ENCODE peak calls at places on chromosomes 5 and 9, in six cellular contexts. O is neural progenitor cell, R is kidney, Y is mammary epithelial cell, B is fibroblast of lung, E is endothelial cell of umbilical vein. A is an unnamed sample. For H3K36me3, the result is how much of the 10 kb centered on the place peaks cover.

GRCh38 chr5:113278976-113279375 is 155.8 kb downstream of the TSSK1B start:
- DNase-seq in Y (peak), B (peak), R (no peak), E (no peak), O (no peak), A (no peak)

GRCh38 chr5:143685416-143685815 is 126.5 kb upstream of the HMHB1 start:
- DNase-seq in E (peak), Y (no peak), O (no peak), R (no peak), B (peak), A (no peak)

GRCh38 chr5:169602535-169602934 is 19.0 kb downstream of the SPDL1 start:
- DNase-seq in R (no peak), Y (no peak), B (no peak), E (no peak), O (no peak), A (no peak)

GRCh38 chr9:135288054-135288453 is 191.5 kb upstream of the PPP1R26 start:
- DNase-seq in O (no peak), R (peak), E (no peak), Y (no peak), B (no peak), A (no peak)

GRCh38 chr5:91641730-91642350 is 258.7 kb upstream of the ARRDC3 start:
- DNase-seq in Y (peak), R (no peak), B (peak), O (peak), E (peak), A (no peak)

GRCh38 chr5:136011427-136012001 is 17.3 kb upstream of the TGFBI start:
- DNase-seq in Y (peak), O (no peak), B (peak), R (no peak), E (peak), A (no peak)

GRCh38 chr5:2773327-2773726 is 21.9 kb upstream of the IRX2 start:
- DNase-seq in Y (no peak), E (no peak), B (no peak), R (no peak), O (no peak), A (no peak)

GRCh38 chr9:131584858-131585257 is 39.5 kb downstream of the PRRT1B start:
- DNase-seq in B (no peak), R (no peak), O (no peak), E (no peak), Y (no peak), A (no peak)

GRCh38 chr5:7848296-7848695 is 2.6 kb downstream of the CFAP90 start:
- DNase-seq in E (no peak), R (no peak), B (no peak), O (no peak), Y (no peak), A (no peak)

GRCh38 chr9:112866662-112867274 is 23.9 kb downstream of the SLC46A2 start:
- DNase-seq in Y (peak), E (no peak), B (no peak), R (no peak), O (peak), A (peak)

GRCh38 chr5:170640731-170641588 is 137.1 kb downstream of the KCNIP1 start:
- DNase-seq in E (no peak), O (no peak), B (no peak), Y (no peak), R (peak), A (no peak)

GRCh38 chr5:1208743-1209551 is 7.6 kb downstream of the SLC6A19 start:
- DNase-seq in B (no peak), O (peak), E (peak), R (peak), Y (no peak), A (peak)

GRCh38 chr5:129356846-129357245 is 103.3 kb upstream of the ADAMTS19 start:
- DNase-seq in O (no peak), R (no peak), B (no peak), E (no peak), Y (no peak), A (no peak)

GRCh38 chr5:55096860-55097259 is 5.6 kb upstream of the GZMA start:
- DNase-seq in R (no peak), Y (no peak), E (no peak), B (no peak), O (no peak), A (no peak)

GRCh38 chr9:134205636-134206316 is 41.4 kb upstream of the RNU6ATAC start:
- DNase-seq in B (no peak), E (peak), O (no peak), Y (no peak), R (peak), A (peak)

GRCh38 chr9:69028754-69029153 is 6.8 kb upstream of the FXN start:
- DNase-seq in E (no peak), B (no peak), R (no peak), O (no peak), Y (no peak), A (no peak)

GRCh38 chr5:169002941-169003555 is 297.9 kb downstream of the SLIT3 start:
- DNase-seq in E (no peak), B (no peak), R (no peak), Y (no peak), O (no peak), A (no peak)

GRCh38 chr5:81417052-81417451 is 23.1 kb upstream of the ACOT12 start:
- DNase-seq in R (no peak), E (no peak), B (no peak), Y (no peak), O (no peak), A (no peak)

GRCh38 chr5:160342413-160342941 is 27.9 kb downstream of the C1QTNF2 start:
- DNase-seq in O (no peak), R (no peak), Y (peak), E (no peak), B (no peak), A (no peak)

GRCh38 chr9:16170119-16170518 is 617.3 kb downstream of the CCDC171 start:
- DNase-seq in Y (no peak), R (no peak), E (no peak), O (no peak), B (no peak), A (no peak)

GRCh38 chr9:72675586-72675985 is 154.2 kb downstream of the TMC1 start:
- DNase-seq in B (peak), E (no peak), Y (peak), R (no peak), O (no peak), A (no peak)

GRCh38 chr5:143779506-143779905 is 32.5 kb upstream of the HMHB1 start:
- DNase-seq in E (no peak), Y (no peak), R (no peak), B (no peak), O (no peak), A (no peak)

GRCh38 chr5:109630109-109630508 is 59.6 kb upstream of the MAN2A1 start:
- DNase-seq in R (no peak), B (peak), Y (no peak), E (no peak), O (peak), A (no peak)

GRCh38 chr9:16884373-16884772 is 13.9 kb upstream of the BNC2 start:
- DNase-seq in O (no peak), B (no peak), Y (no peak), R (no peak), E (no peak), A (no peak)

GRCh38 chr9:111999319-111999718 is 102.7 kb downstream of the UGCG start:
- DNase-seq in B (no peak), R (no peak), E (no peak), O (no peak), Y (no peak), A (no peak)

GRCh38 chr9:121876658-121877271 is 216.3 kb downstream of the TTLL11 start:
- DNase-seq in R (no peak), E (no peak), Y (no peak), O (no peak), B (peak), A (no peak)

GRCh38 chr5:126208691-126209090 is 214.5 kb upstream of the GRAMD2B start:
- DNase-seq in O (no peak), R (no peak), B (no peak), E (no peak), Y (no peak), A (no peak)

GRCh38 chr9:111034146-111034545 is 4.1 kb downstream of the LPAR1 start:
- DNase-seq in B (peak), O (no peak), Y (no peak), R (no peak), E (no peak), A (no peak)

GRCh38 chr5:110478899-110479298 is 247.6 kb downstream of the TMEM232 start:
- DNase-seq in O (no peak), R (no peak), Y (peak), B (peak), E (no peak), A (no peak)

GRCh38 chr5:127858116-127858784 is 155.1 kb downstream of the CCDC192 start:
- DNase-seq in Y (no peak), E (peak), O (no peak), B (no peak), R (no peak), A (no peak)

GRCh38 chr5:93274291-93274690 is 306.7 kb downstream of the NR2F1-AS1 start:
- DNase-seq in R (no peak), O (peak), Y (peak), B (no peak), E (peak), A (no peak)

GRCh38 chr9:96460877-96461276 is 10.9 kb downstream of the HABP4 start:
- DNase-seq in Y (no peak), R (no peak), O (no peak), B (peak), E (no peak), A (no peak)

GRCh38 chr5:30959238-30959637 is 234.2 kb upstream of the CDH6 start:
- DNase-seq in R (no peak), E (no peak), B (no peak), Y (no peak), O (peak), A (no peak)

GRCh38 chr9:125486576-125486975 is 220.4 kb downstream of the MAPKAP1 start:
- DNase-seq in B (peak), R (no peak), E (no peak), Y (no peak), O (no peak), A (no peak)

GRCh38 chr9:34633851-34634550 is 3.6 kb downstream of the SIGMAR1 start:
- DNase-seq in O (peak), Y (peak), R (no peak), E (peak), B (peak), A (peak)

GRCh38 chr5:88398316-88398715 is 129.7 kb upstream of the TMEM161B start:
- DNase-seq in R (no peak), B (no peak), Y (no peak), O (no peak), E (no peak), A (no peak)

GRCh38 chr9:87546704-87547103 is 49.0 kb downstream of the DAPK1 start:
- DNase-seq in R (no peak), E (peak), B (peak), O (no peak), Y (peak), A (no peak)

GRCh38 chr9:16191691-16192402 is 639.0 kb downstream of the CCDC171 start:
- DNase-seq in Y (peak), R (peak), O (peak), B (peak), E (peak), A (peak)

DNA sequence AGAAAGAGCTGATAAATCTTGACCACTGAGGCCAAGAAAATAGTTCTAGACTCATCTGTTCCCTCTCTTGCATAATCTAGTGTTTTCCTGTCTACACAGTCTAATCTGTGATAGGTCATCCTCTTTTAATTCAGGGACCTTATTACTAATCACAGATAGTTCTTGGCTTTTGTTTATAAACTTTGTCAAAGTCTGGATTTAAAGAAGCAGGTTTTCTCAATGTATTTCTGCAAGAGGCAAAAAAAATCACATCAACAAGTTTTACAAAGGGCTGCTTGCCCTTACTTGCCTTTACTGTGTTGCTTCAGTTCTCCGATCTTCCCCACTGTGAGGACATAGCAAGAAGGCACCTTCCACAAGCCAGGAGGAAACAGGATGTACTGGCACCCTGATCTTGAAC is 43.9 kb upstream of the MTAP start:
- DNase-seq in R (no peak), E (no peak), B (no peak), Y (peak), O (no peak), A (no peak)
- H3K9ac ChIP-seq in R (no peak), E (no peak), B (no peak), Y (no peak), O (no peak), A (no peak)

GRCh38 chr5:173152547-173152946 is 8.2 kb downstream of the BNIP1 start:
- DNase-seq in Y (no peak), O (no peak), E (no peak), B (no peak), R (no peak), A (no peak)
- H3K36me3 ChIP-seq in Y (under half), O (under half), E (under half), B (under half), R (under half), A (under half)

GRCh38 chr5:36875789-36876388 is 680 bp upstream of the NIPBL start:
- DNase-seq in B (peak), E (peak), Y (peak), R (peak), O (peak), A (peak)
- TF ChIP-seq CTCF in B (peak), E (peak), Y (peak), R (peak), O (peak), A (no peak)

GRCh38 chr9:20024159-20024571 is 235.3 kb upstream of the SLC24A2 start:
- DNase-seq in R (no peak), B (peak), E (no peak), Y (no peak), O (peak), A (no peak)
- H3K9ac ChIP-seq in R (no peak), B (no peak), E (no peak), Y (no peak), O (no peak), A (no peak)

GRCh38 chr5:180069589-180070247 is 1.8 kb downstream of the RNF130 start:
- DNase-seq in Y (no peak), E (no peak), B (peak), O (peak), R (no peak), A (no peak)
- H3K36me3 ChIP-seq in Y (under half), E (under half), B (under half), O (under half), R (under half), A (under half)

GRCh38 chr5:139649082-139649991 is 1.2 kb downstream of the CXXC5 start:
- DNase-seq in Y (no peak), E (no peak), B (no peak), R (peak), O (peak), A (no peak)
- TF ChIP-seq CTCF in Y (no peak), E (no peak), B (no peak), R (no peak), O (no peak), A (no peak)

DNA sequence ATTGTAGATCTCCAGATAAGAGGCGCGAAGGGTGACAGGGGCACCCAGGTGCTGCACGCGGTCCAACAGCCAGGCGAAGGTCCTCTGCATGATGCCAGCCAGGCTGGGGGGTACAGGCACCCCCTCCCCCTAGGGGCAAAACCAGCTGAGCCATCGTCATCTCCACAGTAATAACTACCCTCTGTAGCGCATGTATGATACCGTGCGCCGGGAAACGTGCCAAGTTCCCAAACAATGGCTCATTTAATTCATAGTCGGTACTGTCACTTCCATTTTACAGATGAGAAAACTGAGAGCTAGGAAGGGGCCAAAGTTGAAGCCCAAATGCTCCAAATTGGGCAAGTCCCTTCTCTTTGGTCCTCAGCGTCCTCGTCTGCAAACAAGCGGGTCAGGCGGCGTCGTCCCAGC is 1.5 kb downstream of the KIF12 start:
- DNase-seq in R (no peak), B (no peak), E (peak), Y (peak), O (peak), A (peak)
- H3K9ac ChIP-seq in R (no peak), B (no peak), E (no peak), Y (no peak), O (no peak), A (no peak)

DNA sequence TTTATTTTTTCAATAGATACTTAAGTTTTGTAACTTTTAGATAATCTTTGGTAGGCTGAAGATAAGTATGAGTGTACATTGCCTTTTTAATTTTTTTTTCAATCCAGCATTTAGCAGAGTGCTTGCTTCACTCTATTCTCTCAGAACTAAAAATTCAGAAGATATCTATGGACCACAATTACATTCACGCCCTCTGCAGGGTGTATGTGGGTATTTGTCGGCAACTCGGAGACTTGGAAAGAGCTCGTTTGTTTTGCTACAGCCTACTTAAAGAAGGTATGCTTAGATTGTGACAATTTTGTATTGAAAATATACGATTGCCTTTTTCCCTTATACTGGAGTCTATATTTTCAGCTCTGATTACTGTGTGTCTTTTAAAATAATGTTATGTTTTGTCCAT is 43.8 kb downstream of the ICE1 start:
- DNase-seq in E (no peak), Y (no peak), R (no peak), O (no peak), B (no peak), A (no peak)
- H3K36me3 ChIP-seq in E (under half), Y (under half), R (under half), O (under half), B (under half), A (under half)

GRCh38 chr5:72537166-72537565 is 30.0 kb upstream of the ZNF366 start:
- DNase-seq in B (no peak), E (no peak), R (no peak), Y (no peak), O (no peak), A (no peak)

GRCh38 chr5:72525816-72526215 is 18.6 kb upstream of the ZNF366 start:
- DNase-seq in R (no peak), E (no peak), B (peak), Y (peak), O (no peak), A (no peak)

GRCh38 chr5:72529383-72529782 is 22.2 kb upstream of the ZNF366 start:
- DNase-seq in E (no peak), R (no peak), B (no peak), O (no peak), Y (no peak), A (no peak)

DNA sequence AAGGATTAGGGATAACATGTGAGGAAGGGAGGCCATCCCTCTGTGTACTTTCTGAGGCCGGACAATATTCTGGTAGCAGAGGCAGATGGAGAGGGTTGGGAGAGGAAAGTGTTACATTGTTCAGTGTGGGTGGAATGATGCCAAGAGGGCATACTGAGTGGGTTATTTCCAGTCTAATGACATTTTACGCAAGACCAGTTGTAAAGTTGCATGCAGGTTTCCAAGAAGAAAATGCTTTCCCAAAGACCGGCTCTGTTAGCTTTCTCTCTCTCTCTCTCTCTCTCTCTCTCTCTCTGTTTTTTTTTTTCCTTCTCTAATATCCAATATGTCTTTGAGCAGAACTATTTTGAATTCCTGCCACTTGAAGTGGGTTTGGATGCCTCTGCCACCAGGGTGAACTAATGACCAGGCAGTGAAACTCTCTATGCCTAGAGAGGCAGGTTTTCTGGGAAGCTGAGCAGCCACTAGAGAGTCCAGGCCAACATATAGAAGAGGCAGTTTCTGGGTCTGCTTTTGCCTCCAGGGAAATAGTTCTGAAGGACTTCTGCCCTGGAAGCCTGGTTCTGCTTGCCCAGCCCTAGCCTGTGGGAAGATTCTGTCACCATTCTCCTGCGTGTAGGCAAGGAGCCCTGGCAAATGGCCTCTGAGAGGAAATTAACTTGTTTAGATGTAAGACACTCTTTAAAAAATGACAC is 24.4 kb upstream of the ZNF366 start:
- DNase-seq in B (peak), Y (no peak), E (peak), O (no peak), R (no peak), A (no peak)
- TF ChIP-seq CTCF in B (no peak), Y (no peak), E (no peak), O (no peak), R (no peak), A (no peak)

A was measured in colonic mucosa.